ENCODE peak calls at places on chromosomes 2 and 18, in six cellular contexts. One of them, this sample, is unnamed.

GRCh38 chr2:75920721-75921551 is 210.2 kb upstream of the GCFC2 start:
- DNase-seq in non-pigmented ciliary epithelial cell: no peak
- DNase-seq in effector CD4-positive, alpha-beta T cell: no peak
- DNase-seq in effector memory CD8-positive, alpha-beta T cell: no peak
- DNase-seq in LHCN-M2: no peak
- DNase-seq in activated T-helper 1 cell treated with anti-CD3 and anti-CD28 coated beads, Interleukin-2, amount 50 U/mL, for 16 hours: no peak
- DNase-seq in this sample: no peak

GRCh38 chr2:238716171-238716570 is 131.7 kb upstream of the TWIST2 start:
- DNase-seq in non-pigmented ciliary epithelial cell: no peak
- DNase-seq in effector CD4-positive, alpha-beta T cell: no peak
- DNase-seq in effector memory CD8-positive, alpha-beta T cell: no peak
- DNase-seq in LHCN-M2: no peak
- DNase-seq in activated T-helper 1 cell treated with anti-CD3 and anti-CD28 coated beads, Interleukin-2, amount 50 U/mL, for 16 hours: no peak
- DNase-seq in this sample: no peak

GRCh38 chr2:161370981-161371380 is 45.1 kb upstream of the TBR1 start:
- DNase-seq in non-pigmented ciliary epithelial cell: no peak
- DNase-seq in effector CD4-positive, alpha-beta T cell: no peak
- DNase-seq in effector memory CD8-positive, alpha-beta T cell: no peak
- DNase-seq in LHCN-M2: no peak
- DNase-seq in activated T-helper 1 cell treated with anti-CD3 and anti-CD28 coated beads, Interleukin-2, amount 50 U/mL, for 16 hours: no peak
- DNase-seq in this sample: no peak

GRCh38 chr18:37502601-37503000 is 63.0 kb downstream of the CELF4 start:
- DNase-seq in non-pigmented ciliary epithelial cell: no peak
- DNase-seq in effector CD4-positive, alpha-beta T cell: no peak
- DNase-seq in effector memory CD8-positive, alpha-beta T cell: no peak
- DNase-seq in LHCN-M2: no peak
- DNase-seq in activated T-helper 1 cell treated with anti-CD3 and anti-CD28 coated beads, Interleukin-2, amount 50 U/mL, for 16 hours: no peak
- DNase-seq in this sample: no peak

GRCh38 chr2:230933521-230934180 is 8.6 kb upstream of the GPR55 start:
- DNase-seq in non-pigmented ciliary epithelial cell: no peak
- DNase-seq in effector CD4-positive, alpha-beta T cell: no peak
- DNase-seq in effector memory CD8-positive, alpha-beta T cell: no peak
- DNase-seq in LHCN-M2: no peak
- DNase-seq in activated T-helper 1 cell treated with anti-CD3 and anti-CD28 coated beads, Interleukin-2, amount 50 U/mL, for 16 hours: no peak
- DNase-seq in this sample: no peak

GRCh38 chr2:84980263-84980983 is 9.5 kb downstream of the KCMF1 start:
- DNase-seq in non-pigmented ciliary epithelial cell: no peak
- DNase-seq in effector CD4-positive, alpha-beta T cell: no peak
- DNase-seq in effector memory CD8-positive, alpha-beta T cell: no peak
- DNase-seq in LHCN-M2: no peak
- DNase-seq in activated T-helper 1 cell treated with anti-CD3 and anti-CD28 coated beads, Interleukin-2, amount 50 U/mL, for 16 hours: no peak
- DNase-seq in this sample: no peak

GRCh38 chr18:48829443-48830149 is 121.2 kb downstream of the SMAD7 start:
- DNase-seq in non-pigmented ciliary epithelial cell: no peak
- DNase-seq in effector CD4-positive, alpha-beta T cell: no peak
- DNase-seq in effector memory CD8-positive, alpha-beta T cell: no peak
- DNase-seq in LHCN-M2: no peak
- DNase-seq in activated T-helper 1 cell treated with anti-CD3 and anti-CD28 coated beads, Interleukin-2, amount 50 U/mL, for 16 hours: no peak
- DNase-seq in this sample: peak; percentile 23

GRCh38 chr2:55163258-55163657 is 68.8 kb downstream of the CLHC1 start:
- DNase-seq in non-pigmented ciliary epithelial cell: no peak
- DNase-seq in effector CD4-positive, alpha-beta T cell: no peak
- DNase-seq in effector memory CD8-positive, alpha-beta T cell: no peak
- DNase-seq in LHCN-M2: no peak
- DNase-seq in activated T-helper 1 cell treated with anti-CD3 and anti-CD28 coated beads, Interleukin-2, amount 50 U/mL, for 16 hours: no peak
- DNase-seq in this sample: no peak

GRCh38 chr2:172927381-172928357 is 148.0 kb upstream of the MAP3K20 start:
- DNase-seq in non-pigmented ciliary epithelial cell: peak; percentile 41
- DNase-seq in effector CD4-positive, alpha-beta T cell: no peak
- DNase-seq in effector memory CD8-positive, alpha-beta T cell: no peak
- DNase-seq in LHCN-M2: peak; percentile 18
- DNase-seq in activated T-helper 1 cell treated with anti-CD3 and anti-CD28 coated beads, Interleukin-2, amount 50 U/mL, for 16 hours: no peak
- DNase-seq in this sample: no peak

GRCh38 chr2:74226648-74227213 is 28.3 kb downstream of the MTHFD2 start:
- DNase-seq in non-pigmented ciliary epithelial cell: no peak
- DNase-seq in effector CD4-positive, alpha-beta T cell: no peak
- DNase-seq in effector memory CD8-positive, alpha-beta T cell: no peak
- DNase-seq in LHCN-M2: peak; percentile 17
- DNase-seq in activated T-helper 1 cell treated with anti-CD3 and anti-CD28 coated beads, Interleukin-2, amount 50 U/mL, for 16 hours: no peak
- DNase-seq in this sample: peak; percentile 57

GRCh38 chr18:37389684-37390368 is 175.8 kb downstream of the CELF4 start:
- DNase-seq in non-pigmented ciliary epithelial cell: no peak
- DNase-seq in effector CD4-positive, alpha-beta T cell: no peak
- DNase-seq in effector memory CD8-positive, alpha-beta T cell: no peak
- DNase-seq in LHCN-M2: no peak
- DNase-seq in activated T-helper 1 cell treated with anti-CD3 and anti-CD28 coated beads, Interleukin-2, amount 50 U/mL, for 16 hours: no peak
- DNase-seq in this sample: no peak

GRCh38 chr2:67290451-67290991 is 106.6 kb upstream of the ETAA1 start:
- DNase-seq in non-pigmented ciliary epithelial cell: peak; percentile 82
- DNase-seq in effector CD4-positive, alpha-beta T cell: no peak
- DNase-seq in effector memory CD8-positive, alpha-beta T cell: no peak
- DNase-seq in LHCN-M2: peak; percentile 61
- DNase-seq in activated T-helper 1 cell treated with anti-CD3 and anti-CD28 coated beads, Interleukin-2, amount 50 U/mL, for 16 hours: no peak
- DNase-seq in this sample: no peak

GRCh38 chr2:121044412-121044811 is 240.6 kb downstream of the TFCP2L1 start:
- DNase-seq in non-pigmented ciliary epithelial cell: no peak
- DNase-seq in effector CD4-positive, alpha-beta T cell: no peak
- DNase-seq in effector memory CD8-positive, alpha-beta T cell: no peak
- DNase-seq in LHCN-M2: no peak
- DNase-seq in activated T-helper 1 cell treated with anti-CD3 and anti-CD28 coated beads, Interleukin-2, amount 50 U/mL, for 16 hours: no peak
- DNase-seq in this sample: no peak

GRCh38 chr2:183416741-183417140 is 292.5 kb downstream of the NUP35 start:
- DNase-seq in non-pigmented ciliary epithelial cell: no peak
- DNase-seq in effector CD4-positive, alpha-beta T cell: no peak
- DNase-seq in effector memory CD8-positive, alpha-beta T cell: no peak
- DNase-seq in LHCN-M2: no peak
- DNase-seq in activated T-helper 1 cell treated with anti-CD3 and anti-CD28 coated beads, Interleukin-2, amount 50 U/mL, for 16 hours: no peak
- DNase-seq in this sample: no peak

GRCh38 chr2:45024600-45025291 is 15.5 kb upstream of the SIX2 start:
- DNase-seq in non-pigmented ciliary epithelial cell: peak; percentile 47
- DNase-seq in effector CD4-positive, alpha-beta T cell: no peak
- DNase-seq in effector memory CD8-positive, alpha-beta T cell: no peak
- DNase-seq in LHCN-M2: peak; percentile 96
- DNase-seq in activated T-helper 1 cell treated with anti-CD3 and anti-CD28 coated beads, Interleukin-2, amount 50 U/mL, for 16 hours: no peak
- DNase-seq in this sample: no peak

GRCh38 chr18:39487932-39488331 is 1922.3 kb upstream of the CELF4 start:
- DNase-seq in non-pigmented ciliary epithelial cell: no peak
- DNase-seq in effector CD4-positive, alpha-beta T cell: no peak
- DNase-seq in effector memory CD8-positive, alpha-beta T cell: no peak
- DNase-seq in LHCN-M2: no peak
- DNase-seq in activated T-helper 1 cell treated with anti-CD3 and anti-CD28 coated beads, Interleukin-2, amount 50 U/mL, for 16 hours: no peak
- DNase-seq in this sample: no peak

GRCh38 chr18:63342206-63342605 is 22.6 kb upstream of the BCL2 start:
- DNase-seq in non-pigmented ciliary epithelial cell: no peak
- DNase-seq in effector CD4-positive, alpha-beta T cell: no peak
- DNase-seq in effector memory CD8-positive, alpha-beta T cell: no peak
- DNase-seq in LHCN-M2: peak; percentile 36
- DNase-seq in activated T-helper 1 cell treated with anti-CD3 and anti-CD28 coated beads, Interleukin-2, amount 50 U/mL, for 16 hours: no peak
- DNase-seq in this sample: no peak

GRCh38 chr2:171279983-171280790 is 119.5 kb upstream of the TLK1 start:
- DNase-seq in non-pigmented ciliary epithelial cell: no peak
- DNase-seq in effector CD4-positive, alpha-beta T cell: no peak
- DNase-seq in effector memory CD8-positive, alpha-beta T cell: no peak
- DNase-seq in LHCN-M2: no peak
- DNase-seq in activated T-helper 1 cell treated with anti-CD3 and anti-CD28 coated beads, Interleukin-2, amount 50 U/mL, for 16 hours: no peak
- DNase-seq in this sample: no peak

GRCh38 chr18:59268722-59269562 is 4.3 kb downstream of the RAX start:
- DNase-seq in non-pigmented ciliary epithelial cell: no peak
- DNase-seq in effector CD4-positive, alpha-beta T cell: no peak
- DNase-seq in effector memory CD8-positive, alpha-beta T cell: no peak
- DNase-seq in LHCN-M2: no peak
- DNase-seq in activated T-helper 1 cell treated with anti-CD3 and anti-CD28 coated beads, Interleukin-2, amount 50 U/mL, for 16 hours: no peak
- DNase-seq in this sample: no peak

GRCh38 chr18:13811993-13812392 is 12.0 kb upstream of the MC5R start:
- DNase-seq in non-pigmented ciliary epithelial cell: no peak
- DNase-seq in effector CD4-positive, alpha-beta T cell: no peak
- DNase-seq in effector memory CD8-positive, alpha-beta T cell: no peak
- DNase-seq in LHCN-M2: no peak
- DNase-seq in activated T-helper 1 cell treated with anti-CD3 and anti-CD28 coated beads, Interleukin-2, amount 50 U/mL, for 16 hours: no peak
- DNase-seq in this sample: no peak

GRCh38 chr2:236653863-236654262 is 84.2 kb downstream of the ACKR3 start:
- DNase-seq in non-pigmented ciliary epithelial cell: no peak
- DNase-seq in effector CD4-positive, alpha-beta T cell: no peak
- DNase-seq in effector memory CD8-positive, alpha-beta T cell: no peak
- DNase-seq in LHCN-M2: no peak
- DNase-seq in activated T-helper 1 cell treated with anti-CD3 and anti-CD28 coated beads, Interleukin-2, amount 50 U/mL, for 16 hours: no peak
- DNase-seq in this sample: no peak

GRCh38 chr18:14976736-14977430 is 228.9 kb downstream of the ANKRD30B start:
- DNase-seq in non-pigmented ciliary epithelial cell: no peak
- DNase-seq in effector CD4-positive, alpha-beta T cell: no peak
- DNase-seq in effector memory CD8-positive, alpha-beta T cell: no peak
- DNase-seq in LHCN-M2: peak; percentile 82
- DNase-seq in activated T-helper 1 cell treated with anti-CD3 and anti-CD28 coated beads, Interleukin-2, amount 50 U/mL, for 16 hours: no peak
- DNase-seq in this sample: no peak

GRCh38 chr18:1663879-1664705 is 759.4 kb downstream of the ADCYAP1 start:
- DNase-seq in non-pigmented ciliary epithelial cell: no peak
- DNase-seq in effector CD4-positive, alpha-beta T cell: no peak
- DNase-seq in effector memory CD8-positive, alpha-beta T cell: no peak
- DNase-seq in LHCN-M2: no peak
- DNase-seq in activated T-helper 1 cell treated with anti-CD3 and anti-CD28 coated beads, Interleukin-2, amount 50 U/mL, for 16 hours: no peak
- DNase-seq in this sample: peak; percentile 35

GRCh38 chr2:174662459-174662858 is 64.9 kb upstream of the WIPF1 start:
- DNase-seq in non-pigmented ciliary epithelial cell: no peak
- DNase-seq in effector CD4-positive, alpha-beta T cell: no peak
- DNase-seq in effector memory CD8-positive, alpha-beta T cell: no peak
- DNase-seq in LHCN-M2: peak; percentile 80
- DNase-seq in activated T-helper 1 cell treated with anti-CD3 and anti-CD28 coated beads, Interleukin-2, amount 50 U/mL, for 16 hours: no peak
- DNase-seq in this sample: no peak

GRCh38 chr2:86752934-86753333 is 32.8 kb downstream of the RMND5A start:
- DNase-seq in non-pigmented ciliary epithelial cell: no peak
- DNase-seq in effector CD4-positive, alpha-beta T cell: no peak
- DNase-seq in effector memory CD8-positive, alpha-beta T cell: no peak
- DNase-seq in LHCN-M2: no peak
- DNase-seq in activated T-helper 1 cell treated with anti-CD3 and anti-CD28 coated beads, Interleukin-2, amount 50 U/mL, for 16 hours: no peak
- DNase-seq in this sample: no peak

GRCh38 chr18:41974661-41975286 is 19.7 kb downstream of the PIK3C3 start:
- DNase-seq in non-pigmented ciliary epithelial cell: no peak
- DNase-seq in effector CD4-positive, alpha-beta T cell: no peak
- DNase-seq in effector memory CD8-positive, alpha-beta T cell: no peak
- DNase-seq in LHCN-M2: no peak
- DNase-seq in activated T-helper 1 cell treated with anti-CD3 and anti-CD28 coated beads, Interleukin-2, amount 50 U/mL, for 16 hours: no peak
- DNase-seq in this sample: no peak

GRCh38 chr2:167127135-167127534 is 238.9 kb downstream of the XIRP2 start:
- DNase-seq in non-pigmented ciliary epithelial cell: no peak
- DNase-seq in effector CD4-positive, alpha-beta T cell: no peak
- DNase-seq in effector memory CD8-positive, alpha-beta T cell: no peak
- DNase-seq in LHCN-M2: peak; percentile 51
- DNase-seq in activated T-helper 1 cell treated with anti-CD3 and anti-CD28 coated beads, Interleukin-2, amount 50 U/mL, for 16 hours: no peak
- DNase-seq in this sample: no peak

GRCh38 chr2:168312036-168312822 is 64.8 kb upstream of the STK39 start:
- DNase-seq in non-pigmented ciliary epithelial cell: no peak
- DNase-seq in effector CD4-positive, alpha-beta T cell: no peak
- DNase-seq in effector memory CD8-positive, alpha-beta T cell: no peak
- DNase-seq in LHCN-M2: peak; percentile 43
- DNase-seq in activated T-helper 1 cell treated with anti-CD3 and anti-CD28 coated beads, Interleukin-2, amount 50 U/mL, for 16 hours: no peak
- DNase-seq in this sample: no peak

GRCh38 chr2:237485844-237486243 is 1.2 kb upstream of the MLPH start:
- DNase-seq in non-pigmented ciliary epithelial cell: no peak
- DNase-seq in effector CD4-positive, alpha-beta T cell: no peak
- DNase-seq in effector memory CD8-positive, alpha-beta T cell: no peak
- DNase-seq in LHCN-M2: no peak
- DNase-seq in activated T-helper 1 cell treated with anti-CD3 and anti-CD28 coated beads, Interleukin-2, amount 50 U/mL, for 16 hours: no peak
- DNase-seq in this sample: no peak

GRCh38 chr2:238107525-238108422 is 7.6 kb downstream of the ESPNL start:
- DNase-seq in non-pigmented ciliary epithelial cell: no peak
- DNase-seq in effector CD4-positive, alpha-beta T cell: no peak
- DNase-seq in effector memory CD8-positive, alpha-beta T cell: no peak
- DNase-seq in LHCN-M2: no peak
- DNase-seq in activated T-helper 1 cell treated with anti-CD3 and anti-CD28 coated beads, Interleukin-2, amount 50 U/mL, for 16 hours: no peak
- DNase-seq in this sample: no peak

GRCh38 chr2:66565291-66565690 is 130.4 kb downstream of the MEIS1 start:
- DNase-seq in non-pigmented ciliary epithelial cell: no peak
- DNase-seq in effector CD4-positive, alpha-beta T cell: no peak
- DNase-seq in effector memory CD8-positive, alpha-beta T cell: no peak
- DNase-seq in LHCN-M2: no peak
- DNase-seq in activated T-helper 1 cell treated with anti-CD3 and anti-CD28 coated beads, Interleukin-2, amount 50 U/mL, for 16 hours: no peak
- DNase-seq in this sample: no peak

GRCh38 chr18:75491361-75491760 is 63.9 kb upstream of the SMIM21 start:
- DNase-seq in non-pigmented ciliary epithelial cell: no peak
- DNase-seq in effector CD4-positive, alpha-beta T cell: no peak
- DNase-seq in effector memory CD8-positive, alpha-beta T cell: no peak
- DNase-seq in LHCN-M2: peak; percentile 67
- DNase-seq in activated T-helper 1 cell treated with anti-CD3 and anti-CD28 coated beads, Interleukin-2, amount 50 U/mL, for 16 hours: no peak
- DNase-seq in this sample: no peak

GRCh38 chr18:75154997-75155396 is 53.9 kb downstream of the PTGR3 start:
- DNase-seq in non-pigmented ciliary epithelial cell: no peak
- DNase-seq in effector CD4-positive, alpha-beta T cell: no peak
- DNase-seq in effector memory CD8-positive, alpha-beta T cell: no peak
- DNase-seq in LHCN-M2: no peak
- DNase-seq in activated T-helper 1 cell treated with anti-CD3 and anti-CD28 coated beads, Interleukin-2, amount 50 U/mL, for 16 hours: no peak
- DNase-seq in this sample: no peak

GRCh38 chr2:64049633-64050220 is 30.5 kb upstream of the VPS54 start:
- DNase-seq in non-pigmented ciliary epithelial cell: no peak
- DNase-seq in effector CD4-positive, alpha-beta T cell: peak; percentile 49
- DNase-seq in effector memory CD8-positive, alpha-beta T cell: peak; percentile 54
- DNase-seq in LHCN-M2: peak; percentile 64
- DNase-seq in activated T-helper 1 cell treated with anti-CD3 and anti-CD28 coated beads, Interleukin-2, amount 50 U/mL, for 16 hours: peak; percentile 40
- DNase-seq in this sample: peak; percentile 77

This sample was measured in heart right ventricle.